ENCODE peak calls at places on chromosome 10, in ten cellular contexts. One of them, this sample, is unnamed.

GRCh38 chr10:25125151-25125550 is 49.6 kb upstream of the GPR158 start:
- DNase-seq in thoracic aorta: no peak
- DNase-seq in HCT116: no peak
- DNase-seq in left ventricle myocardium inferior: no peak
- DNase-seq in CD8-positive, alpha-beta T cell: no peak
- DNase-seq in iPS DF 6.9: no peak
- DNase-seq in A549: no peak
- DNase-seq in PC-3: no peak
- DNase-seq in uterus: no peak
- DNase-seq in fibroblast of lung: no peak
- DNase-seq in this sample: no peak

GRCh38 chr10:106864031-106864430 is 300.5 kb downstream of the SORCS1 start:
- DNase-seq in thoracic aorta: no peak
- DNase-seq in PC-3: no peak
- DNase-seq in CD8-positive, alpha-beta T cell: no peak
- DNase-seq in HCT116: no peak
- DNase-seq in left ventricle myocardium inferior: no peak
- DNase-seq in fibroblast of lung: no peak
- DNase-seq in iPS DF 6.9: no peak
- DNase-seq in uterus: no peak
- DNase-seq in A549: no peak
- DNase-seq in this sample: no peak

GRCh38 chr10:119796039-119796438 is 70.2 kb downstream of the INPP5F start:
- DNase-seq in A549: no peak
- DNase-seq in uterus: no peak
- DNase-seq in PC-3: no peak
- DNase-seq in iPS DF 6.9: no peak
- DNase-seq in fibroblast of lung: no peak
- DNase-seq in thoracic aorta: no peak
- DNase-seq in CD8-positive, alpha-beta T cell: no peak
- DNase-seq in HCT116: no peak
- DNase-seq in left ventricle myocardium inferior: no peak
- DNase-seq in this sample: no peak

GRCh38 chr10:105063796-105064195 is 422.7 kb downstream of the SORCS3 start:
- DNase-seq in left ventricle myocardium inferior: peak; percentile 18
- DNase-seq in CD8-positive, alpha-beta T cell: no peak
- DNase-seq in fibroblast of lung: peak; percentile 3
- DNase-seq in uterus: no peak
- DNase-seq in PC-3: peak; percentile 7
- DNase-seq in A549: peak; percentile 23
- DNase-seq in thoracic aorta: no peak
- DNase-seq in iPS DF 6.9: peak; percentile 47
- DNase-seq in HCT116: peak; percentile 2
- DNase-seq in this sample: no peak

GRCh38 chr10:132832186-132832983 is 46.4 kb upstream of the NKX6-2 start:
- DNase-seq in CD8-positive, alpha-beta T cell: no peak
- DNase-seq in iPS DF 6.9: no peak
- DNase-seq in fibroblast of lung: no peak
- DNase-seq in A549: no peak
- DNase-seq in PC-3: no peak
- DNase-seq in left ventricle myocardium inferior: no peak
- DNase-seq in uterus: no peak
- DNase-seq in thoracic aorta: no peak
- DNase-seq in HCT116: no peak
- DNase-seq in this sample: no peak

GRCh38 chr10:112230325-112230988 is 46.9 kb upstream of the GPAM start:
- DNase-seq in thoracic aorta: no peak
- DNase-seq in left ventricle myocardium inferior: no peak
- DNase-seq in uterus: no peak
- DNase-seq in CD8-positive, alpha-beta T cell: no peak
- DNase-seq in HCT116: no peak
- DNase-seq in PC-3: peak; percentile 23
- DNase-seq in fibroblast of lung: no peak
- DNase-seq in A549: no peak
- DNase-seq in iPS DF 6.9: no peak
- DNase-seq in this sample: no peak

GRCh38 chr10:87038786-87039185 is 18.7 kb downstream of the FAM25A start:
- DNase-seq in CD8-positive, alpha-beta T cell: no peak
- DNase-seq in fibroblast of lung: peak; percentile 21
- DNase-seq in HCT116: no peak
- DNase-seq in A549: no peak
- DNase-seq in uterus: no peak
- DNase-seq in left ventricle myocardium inferior: no peak
- DNase-seq in iPS DF 6.9: no peak
- DNase-seq in PC-3: peak; percentile 15
- DNase-seq in thoracic aorta: no peak
- DNase-seq in this sample: no peak

GRCh38 chr10:100886946-100887345 is 25.8 kb upstream of the SLF2 start:
- DNase-seq in iPS DF 6.9: no peak
- DNase-seq in uterus: peak; percentile 77
- DNase-seq in thoracic aorta: no peak
- DNase-seq in PC-3: no peak
- DNase-seq in CD8-positive, alpha-beta T cell: no peak
- DNase-seq in A549: no peak
- DNase-seq in HCT116: no peak
- DNase-seq in fibroblast of lung: peak; percentile 74
- DNase-seq in left ventricle myocardium inferior: peak; percentile 52
- DNase-seq in this sample: peak; percentile 52

GRCh38 chr10:106384541-106384940 is 780.0 kb downstream of the SORCS1 start:
- DNase-seq in iPS DF 6.9: no peak
- DNase-seq in A549: no peak
- DNase-seq in left ventricle myocardium inferior: no peak
- DNase-seq in thoracic aorta: no peak
- DNase-seq in CD8-positive, alpha-beta T cell: no peak
- DNase-seq in PC-3: no peak
- DNase-seq in HCT116: no peak
- DNase-seq in fibroblast of lung: no peak
- DNase-seq in uterus: no peak
- DNase-seq in this sample: no peak

GRCh38 chr10:78570633-78571032 is 498.1 kb upstream of the ZMIZ1 start:
- DNase-seq in HCT116: no peak
- DNase-seq in thoracic aorta: no peak
- DNase-seq in A549: no peak
- DNase-seq in CD8-positive, alpha-beta T cell: no peak
- DNase-seq in left ventricle myocardium inferior: no peak
- DNase-seq in PC-3: no peak
- DNase-seq in iPS DF 6.9: no peak
- DNase-seq in fibroblast of lung: no peak
- DNase-seq in uterus: no peak
- DNase-seq in this sample: no peak

GRCh38 chr10:77724820-77725219 is 87.2 kb upstream of the KCNMA1 start:
- DNase-seq in iPS DF 6.9: no peak
- DNase-seq in HCT116: no peak
- DNase-seq in thoracic aorta: no peak
- DNase-seq in CD8-positive, alpha-beta T cell: no peak
- DNase-seq in left ventricle myocardium inferior: no peak
- DNase-seq in uterus: no peak
- DNase-seq in A549: no peak
- DNase-seq in PC-3: no peak
- DNase-seq in fibroblast of lung: no peak
- DNase-seq in this sample: no peak

GRCh38 chr10:113978802-113979201 is 64.9 kb upstream of the ADRB1 start:
- DNase-seq in left ventricle myocardium inferior: peak; percentile 37
- DNase-seq in HCT116: no peak
- DNase-seq in thoracic aorta: no peak
- DNase-seq in A549: no peak
- DNase-seq in iPS DF 6.9: no peak
- DNase-seq in fibroblast of lung: no peak
- DNase-seq in PC-3: no peak
- DNase-seq in uterus: no peak
- DNase-seq in CD8-positive, alpha-beta T cell: no peak
- DNase-seq in this sample: peak; percentile 32

GRCh38 chr10:118595598-118596425 is at the start of gene PRLHR:
- DNase-seq in CD8-positive, alpha-beta T cell: no peak
- DNase-seq in PC-3: no peak
- DNase-seq in fibroblast of lung: peak; percentile 15
- DNase-seq in iPS DF 6.9: peak; percentile 60
- DNase-seq in left ventricle myocardium inferior: no peak
- DNase-seq in uterus: peak; percentile 51
- DNase-seq in thoracic aorta: no peak
- DNase-seq in HCT116: no peak
- DNase-seq in A549: no peak
- DNase-seq in this sample: no peak

GRCh38 chr10:78002541-78003284 is 26.6 kb downstream of the POLR3A start:
- DNase-seq in uterus: no peak
- DNase-seq in A549: no peak
- DNase-seq in thoracic aorta: no peak
- DNase-seq in HCT116: no peak
- DNase-seq in fibroblast of lung: no peak
- DNase-seq in iPS DF 6.9: no peak
- DNase-seq in left ventricle myocardium inferior: no peak
- DNase-seq in PC-3: no peak
- DNase-seq in CD8-positive, alpha-beta T cell: no peak
- DNase-seq in this sample: no peak

GRCh38 chr10:93376372-93377296 is 105.5 kb downstream of the MYOF start:
- DNase-seq in uterus: peak; percentile 69
- DNase-seq in iPS DF 6.9: peak; percentile 57
- DNase-seq in PC-3: peak; percentile 88
- DNase-seq in A549: peak; percentile 90
- DNase-seq in fibroblast of lung: peak; percentile 93
- DNase-seq in HCT116: peak; percentile 80
- DNase-seq in CD8-positive, alpha-beta T cell: peak; percentile 22
- DNase-seq in thoracic aorta: peak; percentile 33
- DNase-seq in left ventricle myocardium inferior: no peak
- DNase-seq in this sample: peak; percentile 76

GRCh38 chr10:126949161-126949503 is 43.9 kb downstream of the DOCK1 start:
- DNase-seq in iPS DF 6.9: no peak
- DNase-seq in left ventricle myocardium inferior: no peak
- DNase-seq in thoracic aorta: no peak
- DNase-seq in HCT116: no peak
- DNase-seq in PC-3: no peak
- DNase-seq in CD8-positive, alpha-beta T cell: no peak
- DNase-seq in uterus: no peak
- DNase-seq in fibroblast of lung: no peak
- DNase-seq in A549: no peak
- DNase-seq in this sample: no peak
- H3K9me3 ChIP-seq in iPS DF 6.9: peaks cover 2% of the 10 kb centered on the region
- H3K9me3 ChIP-seq in left ventricle myocardium inferior: no peaks in the 10 kb centered on the region
- H3K9me3 ChIP-seq in thoracic aorta: no peaks in the 10 kb centered on the region
- H3K9me3 ChIP-seq in HCT116: peaks cover 13% of the 10 kb centered on the region
- H3K9me3 ChIP-seq in PC-3: no peaks in the 10 kb centered on the region
- H3K9me3 ChIP-seq in CD8-positive, alpha-beta T cell: no peaks in the 10 kb centered on the region
- H3K9me3 ChIP-seq in uterus: no peaks in the 10 kb centered on the region
- H3K9me3 ChIP-seq in fibroblast of lung: peaks cover 5% of the 10 kb centered on the region
- H3K9me3 ChIP-seq in A549: peaks cover 22% of the 10 kb centered on the region
- H3K9me3 ChIP-seq in this sample: peaks cover 26% of the 10 kb centered on the region

DNA sequence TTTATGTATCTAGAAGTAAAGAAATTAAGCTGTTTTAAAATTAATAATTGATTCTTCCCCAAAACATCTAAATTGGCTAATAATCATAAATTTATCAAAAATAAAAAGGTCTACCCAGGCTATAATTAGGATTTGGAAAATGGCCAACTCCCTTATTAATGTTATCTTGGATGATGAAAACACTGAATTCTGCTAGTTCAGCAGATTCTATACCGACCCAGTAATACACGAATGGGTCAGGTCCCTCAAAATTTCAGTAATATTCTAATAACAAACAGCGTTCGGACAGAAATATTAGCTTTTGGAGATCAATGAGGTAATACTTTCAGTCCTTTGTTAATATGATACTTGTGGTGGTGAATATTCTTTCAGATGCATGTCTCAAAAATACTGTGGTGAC is 360.7 kb upstream of the MGMT start:
- DNase-seq in fibroblast of lung: no peak
- DNase-seq in uterus: no peak
- DNase-seq in thoracic aorta: no peak
- DNase-seq in HCT116: no peak
- DNase-seq in CD8-positive, alpha-beta T cell: no peak
- DNase-seq in iPS DF 6.9: no peak
- DNase-seq in left ventricle myocardium inferior: no peak
- DNase-seq in A549: no peak
- DNase-seq in PC-3: no peak
- DNase-seq in this sample: no peak
- H3K9me3 ChIP-seq in fibroblast of lung: no peaks in the 10 kb centered on the region
- H3K9me3 ChIP-seq in uterus: no peaks in the 10 kb centered on the region
- H3K9me3 ChIP-seq in thoracic aorta: no peaks in the 10 kb centered on the region
- H3K9me3 ChIP-seq in HCT116: peaks cover 9% of the 10 kb centered on the region
- H3K9me3 ChIP-seq in CD8-positive, alpha-beta T cell: no peaks in the 10 kb centered on the region
- H3K9me3 ChIP-seq in iPS DF 6.9: no peaks in the 10 kb centered on the region
- H3K9me3 ChIP-seq in left ventricle myocardium inferior: no peaks in the 10 kb centered on the region
- H3K9me3 ChIP-seq in A549: no peaks in the 10 kb centered on the region
- H3K9me3 ChIP-seq in PC-3: no peaks in the 10 kb centered on the region
- H3K9me3 ChIP-seq in this sample: no peaks in the 10 kb centered on the region

GRCh38 chr10:7374795-7375194 is 36.0 kb downstream of the SFMBT2 start:
- DNase-seq in thoracic aorta: no peak
- DNase-seq in uterus: no peak
- DNase-seq in CD8-positive, alpha-beta T cell: no peak
- DNase-seq in left ventricle myocardium inferior: no peak
- DNase-seq in fibroblast of lung: no peak
- DNase-seq in HCT116: no peak
- DNase-seq in PC-3: peak; percentile 85
- DNase-seq in A549: peak; percentile 66
- DNase-seq in iPS DF 6.9: no peak
- DNase-seq in this sample: no peak
- H3K9me3 ChIP-seq in thoracic aorta: no peaks in the 10 kb centered on the region
- H3K9me3 ChIP-seq in uterus: no peaks in the 10 kb centered on the region
- H3K9me3 ChIP-seq in CD8-positive, alpha-beta T cell: no peaks in the 10 kb centered on the region
- H3K9me3 ChIP-seq in left ventricle myocardium inferior: no peaks in the 10 kb centered on the region
- H3K9me3 ChIP-seq in fibroblast of lung: no peaks in the 10 kb centered on the region
- H3K9me3 ChIP-seq in HCT116: no peaks in the 10 kb centered on the region
- H3K9me3 ChIP-seq in PC-3: no peaks in the 10 kb centered on the region
- H3K9me3 ChIP-seq in A549: no peaks in the 10 kb centered on the region
- H3K9me3 ChIP-seq in iPS DF 6.9: no peaks in the 10 kb centered on the region
- H3K9me3 ChIP-seq in this sample: no peaks in the 10 kb centered on the region

GRCh38 chr10:48611133-48611532 is 6.3 kb upstream of the ARHGAP22 start:
- DNase-seq in CD8-positive, alpha-beta T cell: no peak
- DNase-seq in thoracic aorta: no peak
- DNase-seq in iPS DF 6.9: no peak
- DNase-seq in fibroblast of lung: no peak
- DNase-seq in PC-3: no peak
- DNase-seq in A549: no peak
- DNase-seq in HCT116: no peak
- DNase-seq in left ventricle myocardium inferior: no peak
- DNase-seq in uterus: no peak
- DNase-seq in this sample: no peak

GRCh38 chr10:48610585-48611093 is 5.8 kb upstream of the ARHGAP22 start:
- DNase-seq in thoracic aorta: no peak
- DNase-seq in CD8-positive, alpha-beta T cell: no peak
- DNase-seq in A549: no peak
- DNase-seq in PC-3: no peak
- DNase-seq in HCT116: no peak
- DNase-seq in fibroblast of lung: no peak
- DNase-seq in left ventricle myocardium inferior: no peak
- DNase-seq in uterus: no peak
- DNase-seq in iPS DF 6.9: no peak
- DNase-seq in this sample: no peak

GRCh38 chr10:48614481-48615383 is 9.9 kb upstream of the ARHGAP22 start:
- DNase-seq in A549: no peak
- DNase-seq in CD8-positive, alpha-beta T cell: no peak
- DNase-seq in HCT116: no peak
- DNase-seq in thoracic aorta: no peak
- DNase-seq in fibroblast of lung: peak; percentile 63
- DNase-seq in left ventricle myocardium inferior: no peak
- DNase-seq in iPS DF 6.9: no peak
- DNase-seq in uterus: no peak
- DNase-seq in PC-3: peak; percentile 50
- DNase-seq in this sample: no peak

GRCh38 chr10:48613015-48613414 is 8.1 kb upstream of the ARHGAP22 start:
- DNase-seq in uterus: no peak
- DNase-seq in iPS DF 6.9: no peak
- DNase-seq in A549: no peak
- DNase-seq in CD8-positive, alpha-beta T cell: no peak
- DNase-seq in HCT116: no peak
- DNase-seq in fibroblast of lung: no peak
- DNase-seq in thoracic aorta: no peak
- DNase-seq in left ventricle myocardium inferior: no peak
- DNase-seq in PC-3: no peak
- DNase-seq in this sample: no peak

GRCh38 chr10:48612241-48612943 is 7.5 kb upstream of the ARHGAP22 start:
- DNase-seq in thoracic aorta: no peak
- DNase-seq in A549: no peak
- DNase-seq in CD8-positive, alpha-beta T cell: no peak
- DNase-seq in iPS DF 6.9: no peak
- DNase-seq in PC-3: peak; percentile 26
- DNase-seq in HCT116: no peak
- DNase-seq in left ventricle myocardium inferior: no peak
- DNase-seq in fibroblast of lung: no peak
- DNase-seq in uterus: no peak
- DNase-seq in this sample: no peak
- H3K9me3 ChIP-seq in thoracic aorta: peaks cover 2% of the 10 kb centered on the region
- H3K9me3 ChIP-seq in A549: no peaks in the 10 kb centered on the region
- H3K9me3 ChIP-seq in CD8-positive, alpha-beta T cell: no peaks in the 10 kb centered on the region
- H3K9me3 ChIP-seq in iPS DF 6.9: no peaks in the 10 kb centered on the region
- H3K9me3 ChIP-seq in PC-3: no peaks in the 10 kb centered on the region
- H3K9me3 ChIP-seq in HCT116: no peaks in the 10 kb centered on the region
- H3K9me3 ChIP-seq in left ventricle myocardium inferior: peaks cover 14% of the 10 kb centered on the region
- H3K9me3 ChIP-seq in fibroblast of lung: no peaks in the 10 kb centered on the region
- H3K9me3 ChIP-seq in uterus: peaks cover 5% of the 10 kb centered on the region
- H3K9me3 ChIP-seq in this sample: no peaks in the 10 kb centered on the region